ENCODE peak calls at places on chromosome 15, in six cellular contexts. B is T-helper 1 cell; P is stimulated activated CD4-positive, alpha-beta T cell treated with anti-CD3 and anti-CD28 coated beads, Interleukin-4, amount 100 ng/mL, for 48 hours; R is lower leg skin; D is HCEC 1CT; I is lung. W is an unnamed sample.

GRCh38 chr15:65991721-65992472 is 122.6 kb downstream of the RAB11A start:
- DNase-seq in B (no peak), P (no peak), R (no peak), D (no peak), I (no peak), W (no peak)

GRCh38 chr15:27479232-27480140 is 508.5 kb downstream of the GABRG3 start:
- DNase-seq in B (no peak), P (no peak), R (no peak), D (no peak), I (no peak), W (no peak)

GRCh38 chr15:60568301-60568742 is 89.4 kb upstream of the ICE2 start:
- DNase-seq in B (no peak), P (no peak), R (no peak), D (no peak), I (no peak), W (no peak)

GRCh38 chr15:68366314-68366713 is 65.6 kb downstream of the ITGA11 start:
- DNase-seq in B (no peak), P (no peak), R (no peak), D (no peak), I (no peak), W (no peak)

GRCh38 chr15:79168922-79169322 is 78.3 kb upstream of the RASGRF1 start:
- DNase-seq in B (no peak), P (no peak), R (peak), D (peak), I (no peak), W (peak)

GRCh38 chr15:65208656-65209055 is 2.6 kb downstream of the CILP start:
- DNase-seq in B (no peak), P (no peak), R (no peak), D (no peak), I (no peak), W (no peak)

GRCh38 chr15:90545095-90545494 is 15.4 kb downstream of the CRTC3 start:
- DNase-seq in B (no peak), P (no peak), R (no peak), D (peak), I (no peak), W (no peak)

GRCh38 chr15:70035719-70036077 is 62.0 kb downstream of the TLE3 start:
- DNase-seq in B (no peak), P (no peak), R (no peak), D (no peak), I (no peak), W (no peak)

GRCh38 chr15:28086175-28086703 is 12.9 kb downstream of the OCA2 start:
- DNase-seq in B (no peak), P (no peak), R (peak), D (peak), I (peak), W (no peak)

GRCh38 chr15:70863450-70864218 is 9.7 kb upstream of the LARP6 start:
- DNase-seq in B (no peak), P (no peak), R (no peak), D (peak), I (no peak), W (peak)

GRCh38 chr15:77064539-77065308 is 6.2 kb downstream of the TSPAN3 start:
- DNase-seq in B (no peak), P (no peak), R (no peak), D (peak), I (no peak), W (no peak)

GRCh38 chr15:72319985-72320671 is at the start of gene CELF6:
- DNase-seq in B (peak), P (peak), R (peak), D (peak), I (peak), W (peak)

GRCh38 chr15:59339252-59339672 is 33.4 kb downstream of the MYO1E start:
- DNase-seq in B (no peak), P (no peak), R (no peak), D (peak), I (no peak), W (no peak)

GRCh38 chr15:41018534-41018933 is 65.3 kb downstream of the CHAC1 start:
- DNase-seq in B (no peak), P (no peak), R (no peak), D (peak), I (peak), W (no peak)